ENCODE peak calls at places on chromosomes 16 and 17, in six cellular contexts. O, Q, E, A, T and H are unnamed samples.
A peak's percentile ranks its signal among the peaks of the same experiment; 100 is the strongest.

GRCh38 chr16:49855822-49856740 is at the start of gene ZNF423:
- DNase-seq in O (no peak), E (peak; percentile 15), Q (no peak), A (peak; percentile 29), T (no peak), H (no peak)

GRCh38 chr16:69319381-69319780 is 8.2 kb downstream of the VPS4A start:
- DNase-seq in T (no peak), O (no peak), E (no peak), Q (no peak), A (no peak), H (no peak)

GRCh38 chr16:9311303-9311954 is 220.0 kb downstream of the HAPSTR1 start:
- DNase-seq in E (no peak), O (no peak), T (peak; percentile 69), A (no peak), Q (peak; percentile 54), H (peak; percentile 33)

GRCh38 chr17:10772425-10773380 is 31.2 kb downstream of the TMEM238L start:
- DNase-seq in T (no peak), Q (peak; percentile 21), O (no peak), E (peak; percentile 7), A (peak; percentile 68), H (no peak)

GRCh38 chr16:53216798-53217197 is 162.0 kb downstream of the CHD9 start:
- DNase-seq in O (no peak), A (no peak), E (no peak), T (no peak), Q (no peak), H (no peak)

GRCh38 chr17:4607773-4608187 is 23.5 kb downstream of the SMTNL2 start:
- DNase-seq in E (peak; percentile 71), O (no peak), Q (no peak), T (no peak), A (peak; percentile 42), H (no peak)

GRCh38 chr16:88131256-88131655 is 180.0 kb downstream of the BANP start:
- DNase-seq in E (no peak), A (no peak), Q (no peak), O (no peak), T (no peak), H (no peak)

GRCh38 chr16:12257926-12258561 is 281.5 kb downstream of the SNX29 start:
- DNase-seq in T (no peak), E (no peak), O (no peak), A (no peak), Q (peak; percentile 43), H (no peak)

GRCh38 chr16:73015612-73016487 is 32.1 kb downstream of the ZFHX3 start:
- DNase-seq in A (peak; percentile 85), Q (peak; percentile 82), E (no peak), O (no peak), T (no peak), H (peak; percentile 86)

GRCh38 chr16:83810906-83811305 is 3.1 kb downstream of the HSBP1 start:
- DNase-seq in T (no peak), O (no peak), E (no peak), Q (no peak), A (no peak), H (no peak)

GRCh38 chr16:55842369-55843104 is 9.6 kb upstream of the CES1 start:
- DNase-seq in O (no peak), T (no peak), Q (peak; percentile 47), A (peak; percentile 23), E (peak; percentile 60), H (peak; percentile 41)

GRCh38 chr16:57994778-57995177 is 5.7 kb downstream of the ZNF319 start:
- DNase-seq in E (peak; percentile 50), Q (peak; percentile 68), O (peak; percentile 60), T (no peak), A (peak; percentile 37), H (peak; percentile 40)

GRCh38 chr17:2171725-2172446 is 117.0 kb downstream of the HIC1 start:
- DNase-seq in E (peak; percentile 98), O (no peak), A (peak; percentile 79), Q (no peak), T (peak; percentile 65), H (peak; percentile 86)

GRCh38 chr17:19386974-19387920 is at the start of gene MFAP4:
- DNase-seq in Q (no peak), A (no peak), T (no peak), E (peak; percentile 95), O (no peak), H (no peak)

GRCh38 chr16:81717662-81718189 is 61.4 kb upstream of the PLCG2 start:
- DNase-seq in T (no peak), A (no peak), E (peak; percentile 35), O (peak; percentile 41), Q (no peak), H (no peak)

GRCh38 chr17:7133916-7134315 is 19.3 kb upstream of the ASGR2 start:
- DNase-seq in O (no peak), T (no peak), E (no peak), A (no peak), Q (no peak), H (no peak)

GRCh38 chr17:51000835-51001638 is 119.6 kb downstream of the SPAG9 start:
- DNase-seq in A (no peak), Q (peak; percentile 41), E (peak; percentile 88), T (no peak), O (no peak), H (peak; percentile 64)

GRCh38 chr17:74192950-74193781 is 10.3 kb upstream of the RPL38 start:
- DNase-seq in T (no peak), E (no peak), Q (no peak), O (no peak), A (peak; percentile 21), H (peak; percentile 86)

GRCh38 chr17:57138956-57139576 is 54.0 kb downstream of the AKAP1 start:
- DNase-seq in Q (no peak), A (no peak), T (no peak), E (no peak), O (no peak), H (peak; percentile 47)

GRCh38 chr16:57462209-57462977 is at the start of gene POLR2C:
- DNase-seq in T (peak; percentile 87), O (peak; percentile 90), Q (peak; percentile 94), E (peak; percentile 90), A (peak; percentile 91), H (peak; percentile 65)

GRCh38 chr16:9334091-9334490 is 242.6 kb downstream of the HAPSTR1 start:
- DNase-seq in A (no peak), Q (no peak), E (no peak), O (no peak), T (no peak), H (no peak)

GRCh38 chr17:38654411-38655398 is 20.1 kb downstream of the EPOP start:
- DNase-seq in E (no peak), T (no peak), A (no peak), Q (no peak), O (no peak), H (no peak)

GRCh38 chr17:71084219-71084618 is 914.9 kb downstream of the KCNJ2 start:
- DNase-seq in T (no peak), E (peak; percentile 69), A (peak; percentile 49), O (no peak), Q (peak; percentile 67), H (peak; percentile 49)
- TF ChIP-seq CTCF in T (peak; percentile 23), E (peak; percentile 54), A (peak; percentile 36), O (no peak), Q (no peak), H (peak; percentile 65)

GRCh38 chr17:58965221-58965620 is 141.5 kb downstream of the TRIM37 start:
- DNase-seq in E (no peak), T (no peak), Q (no peak), A (no peak), O (no peak), H (no peak)

GRCh38 chr17:58956997-58957724 is 149.5 kb downstream of the TRIM37 start:
- DNase-seq in O (no peak), T (no peak), Q (no peak), A (no peak), E (peak; percentile 54), H (peak; percentile 60)

DNA sequence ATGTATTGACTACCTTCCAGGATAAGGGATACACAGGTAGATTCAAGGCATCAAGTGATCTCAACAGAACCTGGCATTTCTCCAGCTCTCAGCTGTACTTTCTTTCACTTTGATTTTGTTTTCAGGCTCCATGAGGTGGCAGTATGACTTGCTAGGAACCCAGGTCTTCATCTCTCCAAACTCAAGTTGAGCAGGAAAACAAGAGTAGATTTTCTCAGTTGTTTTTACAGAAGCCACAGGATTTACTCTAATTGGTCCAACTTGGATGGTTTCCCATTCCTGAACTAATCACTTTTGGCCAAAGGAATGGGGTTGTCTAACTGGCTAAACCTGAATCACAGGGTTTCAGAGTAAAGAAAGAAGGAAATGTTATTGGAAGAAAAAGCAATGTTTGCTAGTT is 146.6 kb downstream of the TRIM37 start:
- DNase-seq in O (no peak), A (no peak), E (peak; percentile 62), Q (peak; percentile 37), T (no peak), H (peak; percentile 78)
- TF ChIP-seq CTCF in O (no peak), A (peak; percentile 24), E (peak; percentile 34), Q (no peak), T (no peak), H (peak; percentile 23)

DNA sequence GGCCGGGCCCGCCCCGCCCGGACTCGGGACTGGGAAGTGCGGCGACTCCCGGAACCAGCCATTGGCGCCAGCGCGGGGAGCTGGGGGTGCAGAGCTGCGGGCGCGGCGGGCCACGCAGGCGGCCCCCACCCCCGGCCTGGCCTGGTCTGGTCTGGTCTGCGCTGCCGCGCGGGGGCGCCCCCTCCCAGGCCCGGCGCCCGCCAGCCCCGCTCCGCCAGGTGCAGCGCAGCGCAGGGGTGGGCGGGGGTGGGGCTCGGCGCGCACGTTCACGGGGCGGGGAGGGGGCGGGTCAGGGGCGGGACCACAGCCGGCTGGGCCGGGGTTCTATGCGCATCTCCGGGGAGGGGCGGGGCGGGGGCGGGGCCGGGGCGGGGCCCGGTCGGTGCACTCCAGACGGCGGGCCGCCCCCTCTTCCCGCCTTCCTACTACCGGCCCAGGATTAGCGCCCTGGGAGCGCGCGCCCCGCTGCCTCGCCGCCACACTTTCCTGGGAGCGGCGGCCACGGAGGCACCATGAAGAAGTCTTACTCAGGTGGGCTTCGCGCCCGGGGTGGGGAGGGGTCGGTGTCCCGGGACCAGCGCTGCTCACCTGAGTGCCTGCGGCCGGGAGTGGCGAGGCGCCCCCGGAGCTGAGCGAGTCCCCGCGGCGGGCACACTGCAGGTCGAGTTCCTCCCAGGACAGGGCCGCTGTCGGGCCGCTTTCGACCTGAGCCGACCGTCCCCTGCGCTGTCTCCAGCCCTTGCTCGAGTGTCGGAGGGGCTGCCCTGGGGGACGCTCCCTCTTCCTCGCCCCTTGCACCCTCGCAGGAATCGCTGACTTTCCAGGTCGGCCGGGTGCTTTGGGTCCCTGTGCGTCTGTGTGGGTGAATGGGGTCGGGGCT is 140.5 kb downstream of the SEC14L1 start:
- DNase-seq in Q (peak; percentile 87), T (no peak), A (peak; percentile 75), O (peak; percentile 63), E (peak; percentile 49), H (peak; percentile 33)
- TF ChIP-seq CTCF in Q (peak; percentile 44), T (no peak), A (peak; percentile 64), O (no peak), E (no peak), H (peak; percentile 27)

DNA sequence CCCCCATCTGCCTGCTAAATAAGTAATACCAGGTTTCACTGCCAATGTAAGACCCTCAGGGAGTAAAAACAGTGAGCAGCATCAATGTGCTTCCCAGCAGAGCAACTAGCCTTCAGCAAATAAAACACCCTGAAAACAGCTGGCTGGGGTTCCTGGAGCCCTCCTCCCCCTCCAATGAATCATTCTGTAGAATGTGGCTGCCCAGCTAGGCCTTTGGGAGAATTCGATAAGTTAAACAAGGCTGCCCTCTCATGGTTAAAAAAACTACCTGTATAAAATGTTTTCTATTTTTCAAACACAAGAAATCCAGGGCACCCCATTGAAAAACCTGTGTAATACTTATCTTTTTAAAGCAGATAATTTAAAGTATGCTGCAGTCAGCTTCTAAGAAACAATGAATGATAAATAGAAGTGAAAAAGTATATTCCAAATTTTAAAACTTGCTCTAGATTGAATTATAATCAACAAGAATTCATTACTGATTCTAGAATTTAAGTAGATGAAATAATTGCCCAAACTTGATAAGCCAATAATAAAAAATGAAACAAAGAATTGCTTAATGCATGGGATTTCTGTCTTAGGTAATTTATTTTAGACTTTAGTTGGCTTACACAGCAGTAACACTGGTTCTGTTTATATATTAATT is 9.4 kb upstream of the TOM1L1 start:
- DNase-seq in O (no peak), A (peak; percentile 20), E (peak; percentile 76), T (no peak), Q (peak; percentile 28), H (peak; percentile 62)
- TF ChIP-seq CTCF in O (no peak), A (peak; percentile 66), E (peak; percentile 43), T (peak; percentile 43), Q (peak; percentile 22), H (peak; percentile 36)